ENCODE peak calls at places on chromosome 20, in six cellular contexts. Z is stimulated activated memory B cell treated with anti-CD40 and anti-IgM and Interleukin-4, amounts not matched to agents 10 μg/mL and 1 μg/mL and 100 μg/mL, for 72 hours; B is CD8-positive, alpha-beta T cell; P is left lung; U is memory B cell; Y is Right ventricle myocardium superior. T is an unnamed sample.

GRCh38 chr20:19964289-19965263 is 52.6 kb upstream of the NAA20 start:
- ATAC-seq in Z (no peak), B (no peak), P (peak; percentile 85), U (no peak), Y (peak; percentile 64), T (peak; percentile 73)

GRCh38 chr20:5190444-5190843 is 63.6 kb downstream of the CDS2 start:
- ATAC-seq in Z (peak; percentile 59), B (no peak), P (no peak), U (peak; percentile 35), Y (no peak), T (no peak)

GRCh38 chr20:53492212-53492611 is 101.4 kb downstream of the ZNF217 start:
- ATAC-seq in Z (no peak), B (no peak), P (peak; percentile 57), U (no peak), Y (no peak), T (no peak)

GRCh38 chr20:24782801-24783630 is 166.1 kb upstream of the CST7 start:
- ATAC-seq in Z (no peak), B (no peak), P (no peak), U (no peak), Y (no peak), T (no peak)

GRCh38 chr20:44495802-44496481 is 20.3 kb downstream of the TTPAL start:
- ATAC-seq in Z (peak; percentile 62), B (peak; percentile 64), P (peak; percentile 39), U (no peak), Y (no peak), T (peak; percentile 91)

GRCh38 chr20:19710336-19710721 is 47.7 kb upstream of the RIN2 start:
- ATAC-seq in Z (no peak), B (no peak), P (no peak), U (no peak), Y (no peak), T (no peak)

GRCh38 chr20:17798601-17799000 is 98.8 kb downstream of the BANF2 start:
- ATAC-seq in Z (no peak), B (no peak), P (no peak), U (no peak), Y (no peak), T (no peak)

GRCh38 chr20:9344080-9344920 is 170.1 kb upstream of the LAMP5 start:
- ATAC-seq in Z (no peak), B (no peak), P (no peak), U (no peak), Y (peak; percentile 76), T (no peak)

GRCh38 chr20:57051096-57051495 is 215.3 kb downstream of the BMP7 start:
- ATAC-seq in Z (no peak), B (no peak), P (no peak), U (no peak), Y (no peak), T (no peak)

GRCh38 chr20:23340524-23340923 is 10.1 kb upstream of the NXT1 start:
- ATAC-seq in Z (peak; percentile 47), B (no peak), P (peak; percentile 92), U (no peak), Y (peak; percentile 93), T (peak; percentile 70)

GRCh38 chr20:6611911-6612614 is 155.4 kb upstream of the BMP2 start:
- ATAC-seq in Z (no peak), B (no peak), P (no peak), U (no peak), Y (no peak), T (no peak)

GRCh38 chr20:60113024-60113724 is 155.0 kb downstream of the CDH26 start:
- ATAC-seq in Z (peak; percentile 25), B (no peak), P (peak; percentile 41), U (no peak), Y (peak; percentile 33), T (no peak)

GRCh38 chr20:458766-459165 is 3.6 kb downstream of the TBC1D20 start:
- ATAC-seq in Z (no peak), B (no peak), P (no peak), U (no peak), Y (no peak), T (no peak)

GRCh38 chr20:45341939-45342862 is 6.0 kb downstream of the SDC4 start:
- ATAC-seq in Z (no peak), B (no peak), P (peak; percentile 37), U (no peak), Y (peak; percentile 68), T (peak; percentile 10)

GRCh38 chr20:15945301-15945700 is 627.9 kb downstream of the KIF16B start:
- ATAC-seq in Z (no peak), B (no peak), P (no peak), U (no peak), Y (no peak), T (no peak)

GRCh38 chr20:55685425-55685824 is 319.9 kb downstream of the CBLN4 start:
- ATAC-seq in Z (no peak), B (no peak), P (no peak), U (no peak), Y (no peak), T (no peak)

GRCh38 chr20:12700701-12701100 is 308.1 kb upstream of the SPTLC3 start:
- ATAC-seq in Z (no peak), B (no peak), P (no peak), U (no peak), Y (no peak), T (no peak)

GRCh38 chr20:53387983-53388675 is 205.5 kb downstream of the ZNF217 start:
- ATAC-seq in Z (no peak), B (peak; percentile 94), P (no peak), U (no peak), Y (no peak), T (no peak)

GRCh38 chr20:23165307-23165750 is 79.2 kb upstream of the CD93 start:
- ATAC-seq in Z (no peak), B (no peak), P (peak; percentile 5), U (no peak), Y (no peak), T (no peak)

GRCh38 chr20:14203657-14204056 is 133.8 kb downstream of the FLRT3 start:
- ATAC-seq in Z (peak; percentile 49), B (no peak), P (no peak), U (no peak), Y (no peak), T (no peak)

GRCh38 chr20:5654557-5654956 is 95.6 kb upstream of the SHLD1 start:
- ATAC-seq in Z (no peak), B (no peak), P (peak; percentile 33), U (no peak), Y (no peak), T (peak; percentile 94)

GRCh38 chr20:49751397-49751735 is 37.7 kb upstream of the B4GALT5 start:
- ATAC-seq in Z (no peak), B (no peak), P (no peak), U (no peak), Y (no peak), T (no peak)

GRCh38 chr20:47764154-47764734 is 21.0 kb downstream of the SULF2 start:
- ATAC-seq in Z (no peak), B (no peak), P (no peak), U (peak; percentile 45), Y (no peak), T (no peak)

GRCh38 chr20:21389368-21389767 is 8.0 kb downstream of the NKX2-4 start:
- ATAC-seq in Z (no peak), B (no peak), P (no peak), U (no peak), Y (no peak), T (no peak)

GRCh38 chr20:37243076-37243936 is 18.3 kb downstream of the GHRH start:
- ATAC-seq in Z (no peak), B (no peak), P (no peak), U (no peak), Y (peak; percentile 47), T (no peak)

GRCh38 chr20:18973499-18974173 is 160.1 kb downstream of the SCP2D1 start:
- ATAC-seq in Z (no peak), B (no peak), P (peak; percentile 45), U (no peak), Y (peak; percentile 73), T (peak; percentile 84)

GRCh38 chr20:64223526-64224067 is 32.0 kb upstream of the PCMTD2 start:
- ATAC-seq in Z (no peak), B (no peak), P (peak; percentile 73), U (no peak), Y (peak; percentile 73), T (peak; percentile 9)

GRCh38 chr20:31602430-31602778 is 2.7 kb upstream of the ID1 start:
- ATAC-seq in Z (no peak), B (no peak), P (no peak), U (no peak), Y (no peak), T (no peak)

GRCh38 chr20:57514273-57514751 is 10.6 kb downstream of the CTCFL start:
- ATAC-seq in Z (peak; percentile 50), B (no peak), P (peak; percentile 82), U (no peak), Y (peak; percentile 93), T (peak; percentile 82)

GRCh38 chr20:62656205-62656918 is 14.1 kb downstream of the SLCO4A1 start:
- ATAC-seq in Z (no peak), B (no peak), P (no peak), U (no peak), Y (no peak), T (peak; percentile 41)

GRCh38 chr20:50115591-50116367 is 2.8 kb upstream of the UBE2V1 start:
- ATAC-seq in Z (peak; percentile 92), B (peak; percentile 78), P (peak; percentile 92), U (peak; percentile 75), Y (peak; percentile 91), T (peak; percentile 80)

GRCh38 chr20:34705008-34705382 is 851 bp downstream of the TP53INP2 start:
- ATAC-seq in Z (no peak), B (no peak), P (no peak), U (no peak), Y (no peak), T (no peak)

GRCh38 chr20:3613821-3614440 is 49.3 kb downstream of the GFRA4 start:
- ATAC-seq in Z (no peak), B (no peak), P (peak; percentile 18), U (no peak), Y (no peak), T (no peak)

GRCh38 chr20:36855241-36855657 is 20.7 kb upstream of the TLDC2 start:
- ATAC-seq in Z (no peak), B (no peak), P (no peak), U (no peak), Y (peak; percentile 27), T (peak; percentile 1)

GRCh38 chr20:34852298-34852697 is 20.4 kb downstream of the GGT7 start:
- ATAC-seq in Z (peak; percentile 27), B (no peak), P (no peak), U (no peak), Y (no peak), T (no peak)

GRCh38 chr20:7269452-7269851 is 502.0 kb downstream of the BMP2 start:
- ATAC-seq in Z (no peak), B (no peak), P (no peak), U (no peak), Y (no peak), T (peak; percentile 53)

T was measured in esophagus mucosa.